ENCODE peak calls at places on chromosomes 4 and X, in five cellular contexts. C is kidney, I is right cardiac atrium, P is adipocyte, R is SK-N-SH. X is an unnamed sample.

GRCh38 chr4:149493492-149493891 is 322.2 kb downstream of the IQCM start:
- DNase-seq in R (no peak), P (no peak), C (no peak), I (no peak), X (no peak)

GRCh38 chrX:40459576-40460158 is 121.1 kb upstream of the ATP6AP2 start:
- DNase-seq in P (no peak), I (no peak), C (no peak), R (peak; percentile 43), X (no peak)

GRCh38 chrX:134545524-134545923 is 85.6 kb downstream of the HPRT1 start:
- DNase-seq in C (peak; percentile 67), P (no peak), R (no peak), I (no peak), X (no peak)

GRCh38 chr4:3248178-3248480 is 830 bp upstream of the MSANTD1 start:
- DNase-seq in I (no peak), R (no peak), P (no peak), C (no peak), X (no peak)

GRCh38 chr4:48722509-48723446 is 57.3 kb downstream of the FRYL start:
- DNase-seq in P (no peak), C (no peak), I (no peak), R (no peak), X (no peak)

GRCh38 chrX:84363674-84364073 is 138.6 kb downstream of the HDX start:
- DNase-seq in I (no peak), P (no peak), R (no peak), C (no peak), X (no peak)

GRCh38 chr4:141246243-141246642 is 25.5 kb downstream of the ZNF330 start:
- DNase-seq in I (no peak), P (peak; percentile 77), R (no peak), C (no peak), X (no peak)

GRCh38 chr4:104591505-104591904 is 96.8 kb upstream of the CXXC4 start:
- DNase-seq in P (no peak), C (peak; percentile 46), R (no peak), I (peak; percentile 43), X (peak; percentile 35)

GRCh38 chr4:16729361-16729760 is 169.1 kb downstream of the LDB2 start:
- DNase-seq in R (no peak), P (no peak), C (no peak), I (no peak), X (no peak)

GRCh38 chr4:11614426-11614825 is 185.7 kb upstream of the HS3ST1 start:
- DNase-seq in P (no peak), C (no peak), R (no peak), I (no peak), X (no peak)

GRCh38 chr4:53859305-53859704 is 205.1 kb downstream of the CHIC2 start:
- DNase-seq in P (no peak), C (no peak), R (no peak), I (no peak), X (no peak)

GRCh38 chr4:145482209-145483021 is 762 bp downstream of the SMAD1 start:
- DNase-seq in R (peak; percentile 78), C (peak; percentile 81), I (peak; percentile 75), P (peak; percentile 90), X (peak; percentile 61)

GRCh38 chrX:10884246-10884645 is 226.9 kb upstream of the HCCS start:
- DNase-seq in I (no peak), R (no peak), C (no peak), P (peak; percentile 42), X (no peak)

GRCh38 chrX:11759461-11760311 is 1.6 kb downstream of the MSL3 start:
- DNase-seq in I (peak; percentile 84), R (peak; percentile 76), C (peak; percentile 79), P (peak; percentile 93), X (peak; percentile 79)

GRCh38 chr4:85677286-85677685 is 202.3 kb downstream of the ARHGAP24 start:
- DNase-seq in R (peak; percentile 21), P (no peak), I (no peak), C (no peak), X (peak; percentile 85)

GRCh38 chrX:16610121-16610565 is 39.8 kb upstream of the S100G start:
- DNase-seq in R (no peak), C (no peak), P (peak; percentile 31), I (no peak), X (no peak)

GRCh38 chrX:48697182-48697727 is 721 bp downstream of the SUV39H1 start:
- DNase-seq in I (no peak), C (no peak), P (no peak), R (no peak), X (no peak)

GRCh38 chr4:122914938-122915337 is 7.5 kb downstream of the NUDT6 start:
- DNase-seq in P (peak; percentile 57), C (no peak), I (no peak), R (no peak), X (no peak)

GRCh38 chrX:153719238-153719637 is 4.9 kb downstream of the BCAP31 start:
- DNase-seq in R (no peak), C (peak; percentile 35), I (peak; percentile 9), P (no peak), X (no peak)

GRCh38 chrX:43717161-43717560 is 61.1 kb downstream of the MAOA start:
- DNase-seq in P (no peak), R (no peak), C (no peak), I (no peak), X (no peak)

GRCh38 chr4:90002406-90003040 is 107.9 kb downstream of the MMRN1 start:
- DNase-seq in C (no peak), I (no peak), R (peak; percentile 14), P (no peak), X (no peak)

GRCh38 chrX:8663325-8663724 is 68.6 kb downstream of the ANOS1 start:
- DNase-seq in P (no peak), R (no peak), I (no peak), C (no peak), X (no peak)

GRCh38 chr4:178306565-178306964 is 864.3 kb upstream of the AGA start:
- DNase-seq in P (no peak), I (no peak), C (no peak), R (no peak), X (peak; percentile 8)

GRCh38 chr4:1252928-1253492 is 4.1 kb upstream of the CTBP1 start:
- DNase-seq in R (no peak), P (no peak), C (no peak), I (no peak), X (no peak)
- H3K9me3 ChIP-seq in R (peaks cover 3% of the 10 kb centered on the region), P (peaks cover 31% of the 10 kb centered on the region), C (no peaks in the 10 kb centered on the region), I (no peaks in the 10 kb centered on the region), X (no peaks in the 10 kb centered on the region)

DNA sequence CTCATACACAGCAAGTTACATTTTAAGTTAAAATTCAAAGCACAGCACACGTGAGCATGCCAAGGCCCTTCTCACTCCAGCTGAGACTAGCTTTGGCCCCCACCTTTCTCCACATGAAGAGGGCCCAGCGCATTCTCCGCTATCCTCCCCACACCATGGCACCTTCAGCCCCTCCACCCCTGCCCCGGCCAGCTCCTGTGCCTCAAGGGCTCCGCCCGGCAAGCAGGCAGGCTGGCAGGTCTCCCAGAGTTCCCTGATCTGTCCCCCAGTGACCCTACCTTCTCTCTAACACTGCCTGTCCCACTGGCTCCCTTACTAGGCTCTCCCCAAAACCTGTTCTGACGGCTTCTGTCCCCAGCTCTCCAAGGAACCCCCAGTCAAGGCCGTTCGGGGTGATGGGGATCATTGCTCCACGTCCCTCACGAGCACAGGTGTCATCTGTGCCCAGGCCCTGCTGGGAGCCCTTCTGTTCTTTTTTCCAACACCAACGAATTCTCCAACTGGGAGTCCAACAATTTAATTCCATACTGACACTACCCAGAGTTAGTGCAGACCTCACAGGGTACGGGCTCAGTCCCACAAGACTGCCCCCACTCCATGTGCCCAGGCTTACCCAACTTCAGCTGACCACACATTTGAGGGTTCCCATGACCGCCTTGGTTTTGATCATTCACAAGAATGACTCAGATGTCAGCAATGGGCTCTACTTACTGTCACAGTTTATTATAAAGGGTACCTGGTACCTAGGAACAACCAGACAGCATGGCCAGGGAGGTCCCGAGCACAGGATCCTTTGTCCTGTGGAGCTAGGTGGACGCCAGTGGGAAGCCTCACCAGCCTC is 4.2 kb downstream of the LETM1 start:
- DNase-seq in R (no peak), I (peak; percentile 80), C (no peak), P (no peak), X (no peak)
- H3K9me3 ChIP-seq in R (no peaks in the 10 kb centered on the region), I (no peaks in the 10 kb centered on the region), C (no peaks in the 10 kb centered on the region), P (no peaks in the 10 kb centered on the region), X (no peaks in the 10 kb centered on the region)

GRCh38 chrX:149259241-149259640 is 245.9 kb downstream of the IDS start:
- DNase-seq in I (no peak), P (no peak), R (no peak), C (no peak), X (no peak)
- H3K9me3 ChIP-seq in I (no peaks in the 10 kb centered on the region), P (peaks cover 3% of the 10 kb centered on the region), R (no peaks in the 10 kb centered on the region), C (no peaks in the 10 kb centered on the region), X (no peaks in the 10 kb centered on the region)

DNA sequence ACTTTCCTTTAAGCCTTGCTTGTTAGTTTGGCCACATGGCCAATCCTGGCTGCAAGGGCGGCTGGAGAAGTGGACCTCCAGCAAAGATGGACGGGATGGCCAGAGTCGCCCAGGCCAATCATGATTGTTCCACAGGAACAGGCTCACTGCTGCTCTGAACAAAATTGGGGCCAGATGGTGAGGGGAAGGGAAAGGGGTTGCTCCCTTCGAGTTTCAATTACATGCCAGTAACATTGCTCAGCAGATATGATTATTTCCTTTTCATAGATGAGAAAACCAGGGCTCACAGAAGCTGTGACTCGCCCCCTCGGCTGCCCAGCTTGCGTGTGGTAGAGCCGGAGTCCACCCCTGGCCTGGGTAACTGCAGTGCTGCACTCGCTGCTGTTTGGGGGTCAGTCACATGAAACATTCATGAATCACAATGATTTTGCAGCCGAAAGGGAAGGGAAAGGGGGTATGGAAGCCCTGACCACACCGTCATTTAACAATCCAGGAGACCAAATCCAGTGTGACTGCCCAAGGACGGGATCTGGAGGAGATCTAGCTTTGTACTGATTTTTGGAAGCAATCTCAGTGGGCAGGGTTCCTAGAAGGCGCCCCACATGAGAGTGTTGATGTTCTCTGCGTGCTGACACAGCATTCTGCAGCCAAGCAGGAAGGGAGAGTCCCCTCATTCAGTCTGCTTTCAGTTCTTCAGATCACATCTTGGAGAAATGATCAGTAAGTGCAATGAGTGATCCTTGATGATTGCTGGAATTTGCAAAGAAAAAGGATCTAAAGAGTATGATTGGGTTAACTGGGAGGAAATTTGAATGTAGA is 77.3 kb upstream of the MSX1 start:
- DNase-seq in P (peak; percentile 66), I (no peak), C (no peak), R (peak; percentile 41), X (no peak)
- H3K9me3 ChIP-seq in P (no peaks in the 10 kb centered on the region), I (no peaks in the 10 kb centered on the region), C (peaks cover 3% of the 10 kb centered on the region), R (no peaks in the 10 kb centered on the region), X (no peaks in the 10 kb centered on the region)